ENCODE peak calls at places on chromosomes 11 and 22, in seven cellular contexts. One of them, this sample, is unnamed.

GRCh38 chr11:120509346-120510053 is 2.0 kb upstream of the GRIK4 start:
- DNase-seq in iPS DF 6.9: no peak
- DNase-seq in stimulated activated CD8-positive, alpha-beta memory T cell treated with anti-CD3 and anti-CD28 coated beads, Interleukin-2, amount 100 ng/mL, for 48 hours: no peak
- DNase-seq in RCC 7860: no peak
- DNase-seq in AG10803: no peak
- DNase-seq in CD4-positive, alpha-beta T cell: no peak
- DNase-seq in EL: no peak
- DNase-seq in this sample: no peak

GRCh38 chr22:31626427-31627150 is 35.4 kb downstream of the PISD start:
- DNase-seq in stimulated activated CD8-positive, alpha-beta memory T cell treated with anti-CD3 and anti-CD28 coated beads, Interleukin-2, amount 100 ng/mL, for 48 hours: no peak
- DNase-seq in iPS DF 6.9: no peak
- DNase-seq in RCC 7860: no peak
- DNase-seq in AG10803: no peak
- DNase-seq in EL: no peak
- DNase-seq in CD4-positive, alpha-beta T cell: no peak
- DNase-seq in this sample: no peak

GRCh38 chr11:65491614-65492386 is 7.0 kb upstream of the MALAT1 start:
- DNase-seq in RCC 7860: peak
- DNase-seq in CD4-positive, alpha-beta T cell: no peak
- DNase-seq in iPS DF 6.9: no peak
- DNase-seq in stimulated activated CD8-positive, alpha-beta memory T cell treated with anti-CD3 and anti-CD28 coated beads, Interleukin-2, amount 100 ng/mL, for 48 hours: no peak
- DNase-seq in EL: peak
- DNase-seq in AG10803: peak
- DNase-seq in this sample: peak

GRCh38 chr11:4430060-4430459 is 19.0 kb upstream of the OR52K2 start:
- DNase-seq in AG10803: no peak
- DNase-seq in RCC 7860: no peak
- DNase-seq in CD4-positive, alpha-beta T cell: no peak
- DNase-seq in EL: no peak
- DNase-seq in stimulated activated CD8-positive, alpha-beta memory T cell treated with anti-CD3 and anti-CD28 coated beads, Interleukin-2, amount 100 ng/mL, for 48 hours: no peak
- DNase-seq in iPS DF 6.9: no peak
- DNase-seq in this sample: no peak

GRCh38 chr11:110305169-110306018 is 9.0 kb upstream of the RDX start:
- DNase-seq in iPS DF 6.9: no peak
- DNase-seq in CD4-positive, alpha-beta T cell: no peak
- DNase-seq in RCC 7860: peak
- DNase-seq in stimulated activated CD8-positive, alpha-beta memory T cell treated with anti-CD3 and anti-CD28 coated beads, Interleukin-2, amount 100 ng/mL, for 48 hours: no peak
- DNase-seq in AG10803: peak
- DNase-seq in EL: no peak
- DNase-seq in this sample: no peak

GRCh38 chr11:116867619-116868018 is 30.2 kb upstream of the APOA1 start:
- DNase-seq in stimulated activated CD8-positive, alpha-beta memory T cell treated with anti-CD3 and anti-CD28 coated beads, Interleukin-2, amount 100 ng/mL, for 48 hours: no peak
- DNase-seq in RCC 7860: no peak
- DNase-seq in CD4-positive, alpha-beta T cell: no peak
- DNase-seq in EL: no peak
- DNase-seq in iPS DF 6.9: no peak
- DNase-seq in AG10803: no peak
- DNase-seq in this sample: no peak

GRCh38 chr22:20758688-20759087 is 15.2 kb upstream of the SERPIND1 start:
- DNase-seq in AG10803: no peak
- DNase-seq in stimulated activated CD8-positive, alpha-beta memory T cell treated with anti-CD3 and anti-CD28 coated beads, Interleukin-2, amount 100 ng/mL, for 48 hours: no peak
- DNase-seq in EL: no peak
- DNase-seq in CD4-positive, alpha-beta T cell: no peak
- DNase-seq in iPS DF 6.9: no peak
- DNase-seq in RCC 7860: no peak
- DNase-seq in this sample: no peak

GRCh38 chr11:12235549-12235944 is 125.2 kb downstream of the MICAL2 start:
- DNase-seq in iPS DF 6.9: no peak
- DNase-seq in CD4-positive, alpha-beta T cell: no peak
- DNase-seq in EL: peak
- DNase-seq in RCC 7860: peak
- DNase-seq in AG10803: no peak
- DNase-seq in stimulated activated CD8-positive, alpha-beta memory T cell treated with anti-CD3 and anti-CD28 coated beads, Interleukin-2, amount 100 ng/mL, for 48 hours: no peak
- DNase-seq in this sample: no peak

GRCh38 chr22:49535527-49536125 is 292.0 kb downstream of the BRD1 start:
- DNase-seq in AG10803: no peak
- DNase-seq in iPS DF 6.9: no peak
- DNase-seq in CD4-positive, alpha-beta T cell: no peak
- DNase-seq in stimulated activated CD8-positive, alpha-beta memory T cell treated with anti-CD3 and anti-CD28 coated beads, Interleukin-2, amount 100 ng/mL, for 48 hours: no peak
- DNase-seq in EL: no peak
- DNase-seq in RCC 7860: no peak
- DNase-seq in this sample: no peak

GRCh38 chr11:1815751-1816150 is 19.0 kb upstream of the SYT8 start:
- DNase-seq in RCC 7860: no peak
- DNase-seq in stimulated activated CD8-positive, alpha-beta memory T cell treated with anti-CD3 and anti-CD28 coated beads, Interleukin-2, amount 100 ng/mL, for 48 hours: no peak
- DNase-seq in CD4-positive, alpha-beta T cell: no peak
- DNase-seq in AG10803: no peak
- DNase-seq in EL: no peak
- DNase-seq in iPS DF 6.9: no peak
- DNase-seq in this sample: no peak

GRCh38 chr11:2651054-2651617 is 48.7 kb downstream of the KCNQ1OT1 start:
- DNase-seq in CD4-positive, alpha-beta T cell: no peak
- DNase-seq in iPS DF 6.9: no peak
- DNase-seq in EL: no peak
- DNase-seq in AG10803: no peak
- DNase-seq in stimulated activated CD8-positive, alpha-beta memory T cell treated with anti-CD3 and anti-CD28 coated beads, Interleukin-2, amount 100 ng/mL, for 48 hours: no peak
- DNase-seq in RCC 7860: no peak
- DNase-seq in this sample: no peak

GRCh38 chr22:49307870-49308269 is 519.8 kb downstream of the BRD1 start:
- DNase-seq in RCC 7860: no peak
- DNase-seq in EL: no peak
- DNase-seq in CD4-positive, alpha-beta T cell: no peak
- DNase-seq in stimulated activated CD8-positive, alpha-beta memory T cell treated with anti-CD3 and anti-CD28 coated beads, Interleukin-2, amount 100 ng/mL, for 48 hours: no peak
- DNase-seq in AG10803: no peak
- DNase-seq in iPS DF 6.9: no peak
- DNase-seq in this sample: peak

GRCh38 chr22:39428597-39429071 is 28.2 kb upstream of the MGAT3 start:
- DNase-seq in stimulated activated CD8-positive, alpha-beta memory T cell treated with anti-CD3 and anti-CD28 coated beads, Interleukin-2, amount 100 ng/mL, for 48 hours: no peak
- DNase-seq in RCC 7860: no peak
- DNase-seq in iPS DF 6.9: peak
- DNase-seq in AG10803: no peak
- DNase-seq in CD4-positive, alpha-beta T cell: no peak
- DNase-seq in EL: peak
- DNase-seq in this sample: no peak

GRCh38 chr22:19397729-19398094 is 33.8 kb downstream of the HIRA start:
- DNase-seq in stimulated activated CD8-positive, alpha-beta memory T cell treated with anti-CD3 and anti-CD28 coated beads, Interleukin-2, amount 100 ng/mL, for 48 hours: no peak
- DNase-seq in RCC 7860: no peak
- DNase-seq in EL: no peak
- DNase-seq in CD4-positive, alpha-beta T cell: no peak
- DNase-seq in AG10803: no peak
- DNase-seq in iPS DF 6.9: no peak
- DNase-seq in this sample: no peak

GRCh38 chr11:46711288-46711687 is 7.7 kb upstream of the F2 start:
- DNase-seq in CD4-positive, alpha-beta T cell: no peak
- DNase-seq in iPS DF 6.9: no peak
- DNase-seq in stimulated activated CD8-positive, alpha-beta memory T cell treated with anti-CD3 and anti-CD28 coated beads, Interleukin-2, amount 100 ng/mL, for 48 hours: no peak
- DNase-seq in AG10803: peak
- DNase-seq in RCC 7860: no peak
- DNase-seq in EL: no peak
- DNase-seq in this sample: no peak

GRCh38 chr22:36086170-36086490 is 57.5 kb upstream of the RBFOX2 start:
- DNase-seq in CD4-positive, alpha-beta T cell: no peak
- DNase-seq in RCC 7860: no peak
- DNase-seq in AG10803: no peak
- DNase-seq in iPS DF 6.9: no peak
- DNase-seq in stimulated activated CD8-positive, alpha-beta memory T cell treated with anti-CD3 and anti-CD28 coated beads, Interleukin-2, amount 100 ng/mL, for 48 hours: no peak
- DNase-seq in EL: peak
- DNase-seq in this sample: no peak